ENCODE peak calls at places on chromosomes 3 and 15, in seven cellular contexts. One of them, this sample, is unnamed.

GRCh38 chr3:38124324-38125122 is 12.4 kb downstream of the ACAA1 start:
- DNase-seq in IMR-90: no peak
- DNase-seq in heart left ventricle: peak
- DNase-seq in naive B cell: no peak
- DNase-seq in AG20443: no peak
- DNase-seq in hepatic stellate cell: no peak
- DNase-seq in G401: no peak
- DNase-seq in this sample: no peak

GRCh38 chr15:62482715-62483429 is 317.8 kb upstream of the C2CD4B start:
- DNase-seq in IMR-90: peak
- DNase-seq in heart left ventricle: no peak
- DNase-seq in naive B cell: no peak
- DNase-seq in AG20443: peak
- DNase-seq in hepatic stellate cell: no peak
- DNase-seq in G401: peak
- DNase-seq in this sample: peak

GRCh38 chr3:64257096-64257755 is 32.0 kb upstream of the PRICKLE2 start:
- DNase-seq in IMR-90: no peak
- DNase-seq in heart left ventricle: no peak
- DNase-seq in naive B cell: no peak
- DNase-seq in AG20443: peak
- DNase-seq in hepatic stellate cell: no peak
- DNase-seq in G401: no peak
- DNase-seq in this sample: no peak

GRCh38 chr3:177013681-177014280 is 183.5 kb downstream of the TBL1XR1 start:
- DNase-seq in IMR-90: no peak
- DNase-seq in heart left ventricle: no peak
- DNase-seq in naive B cell: no peak
- DNase-seq in AG20443: no peak
- DNase-seq in hepatic stellate cell: no peak
- DNase-seq in G401: no peak
- DNase-seq in this sample: no peak

GRCh38 chr3:143261848-143262247 is 142.3 kb downstream of the CHST2 start:
- DNase-seq in IMR-90: no peak
- DNase-seq in heart left ventricle: no peak
- DNase-seq in naive B cell: no peak
- DNase-seq in AG20443: no peak
- DNase-seq in hepatic stellate cell: no peak
- DNase-seq in G401: no peak
- DNase-seq in this sample: no peak

GRCh38 chr15:73867956-73868355 is 5.4 kb upstream of the TBC1D21 start:
- DNase-seq in IMR-90: no peak
- DNase-seq in heart left ventricle: no peak
- DNase-seq in naive B cell: no peak
- DNase-seq in AG20443: no peak
- DNase-seq in hepatic stellate cell: no peak
- DNase-seq in G401: no peak
- DNase-seq in this sample: no peak

GRCh38 chr15:66780172-66780972 is 78.3 kb downstream of the SMAD6 start:
- DNase-seq in IMR-90: peak
- DNase-seq in heart left ventricle: no peak
- DNase-seq in naive B cell: no peak
- DNase-seq in AG20443: peak
- DNase-seq in hepatic stellate cell: peak
- DNase-seq in G401: peak
- DNase-seq in this sample: peak

GRCh38 chr3:135736740-135737139 is 228.8 kb upstream of the PPP2R3A start:
- DNase-seq in IMR-90: peak
- DNase-seq in heart left ventricle: no peak
- DNase-seq in naive B cell: no peak
- DNase-seq in AG20443: no peak
- DNase-seq in hepatic stellate cell: no peak
- DNase-seq in G401: no peak
- DNase-seq in this sample: no peak

GRCh38 chr3:46877671-46878125 is at the start of gene PTH1R:
- DNase-seq in IMR-90: no peak
- DNase-seq in heart left ventricle: no peak
- DNase-seq in naive B cell: no peak
- DNase-seq in AG20443: no peak
- DNase-seq in hepatic stellate cell: no peak
- DNase-seq in G401: no peak
- DNase-seq in this sample: no peak

GRCh38 chr3:171646357-171647133 is 163.7 kb downstream of the PLD1 start:
- DNase-seq in IMR-90: peak
- DNase-seq in heart left ventricle: peak
- DNase-seq in naive B cell: no peak
- DNase-seq in AG20443: peak
- DNase-seq in hepatic stellate cell: peak
- DNase-seq in G401: peak
- DNase-seq in this sample: peak